ENCODE peak calls at places on chromosomes 16 and 17, in five cellular contexts. C is MM.1S, V is GM23248, F is GM23338, N is mammary epithelial cell. G is an unnamed sample.

GRCh38 chr16:78579020-78579419 is 479.6 kb downstream of the WWOX start:
- DNase-seq in C (no peak), V (no peak), F (no peak), N (no peak), G (no peak)

GRCh38 chr17:16415031-16415924 is at the start of gene TRPV2:
- DNase-seq in C (peak; percentile 63), V (no peak), F (peak; percentile 80), N (no peak), G (no peak)

GRCh38 chr16:72740346-72740745 is 307.6 kb downstream of the ZFHX3 start:
- DNase-seq in C (no peak), V (peak; percentile 7), F (no peak), N (no peak), G (peak; percentile 3)

GRCh38 chr16:23182675-23183485 is at the start of gene SCNN1G:
- DNase-seq in C (peak; percentile 27), V (peak; percentile 14), F (peak; percentile 52), N (peak; percentile 12), G (no peak)

GRCh38 chr16:89549007-89549700 is 11.3 kb upstream of the RPL13 start:
- DNase-seq in C (no peak), V (no peak), F (no peak), N (no peak), G (no peak)

GRCh38 chr16:4362476-4363250 is 9.0 kb upstream of the VASN start:
- DNase-seq in C (no peak), V (no peak), F (no peak), N (no peak), G (no peak)

GRCh38 chr16:73743665-73744496 is 552.7 kb upstream of the PSMD7 start:
- DNase-seq in C (no peak), V (no peak), F (peak; percentile 60), N (no peak), G (no peak)

GRCh38 chr16:73778872-73779271 is 517.7 kb upstream of the PSMD7 start:
- DNase-seq in C (no peak), V (no peak), F (no peak), N (no peak), G (no peak)

GRCh38 chr16:20878682-20879147 is 21.4 kb downstream of the DCUN1D3 start:
- DNase-seq in C (no peak), V (no peak), F (no peak), N (no peak), G (no peak)

GRCh38 chr17:4739122-4740024 is at the start of the genes CXCL16 and ZMYND15:
- DNase-seq in C (peak; percentile 67), V (peak; percentile 74), F (peak; percentile 55), N (peak; percentile 52), G (peak; percentile 70)

GRCh38 chr17:45722161-45722560 is 62.0 kb upstream of the CRHR1 start:
- DNase-seq in C (no peak), V (peak; percentile 12), F (peak; percentile 77), N (no peak), G (peak; percentile 16)

GRCh38 chr17:47192549-47192948 is 3.5 kb upstream of the CDC27 start:
- DNase-seq in C (peak; percentile 79), V (no peak), F (no peak), N (no peak), G (peak; percentile 63)

GRCh38 chr16:84096447-84097005 is 20.2 kb downstream of the MBTPS1 start:
- DNase-seq in C (no peak), V (no peak), F (no peak), N (no peak), G (no peak)

GRCh38 chr17:37743612-37743874 is 1.3 kb downstream of the HNF1B start:
- DNase-seq in C (no peak), V (no peak), F (no peak), N (no peak), G (no peak)

GRCh38 chr17:71869833-71870545 is 250.8 kb upstream of the SOX9 start:
- DNase-seq in C (no peak), V (peak; percentile 2), F (no peak), N (no peak), G (no peak)

GRCh38 chr17:64785050-64785449 is 122.9 kb upstream of the SMURF2 start:
- DNase-seq in C (no peak), V (no peak), F (no peak), N (no peak), G (no peak)

GRCh38 chr17:60583008-60583407 is 17.0 kb upstream of the PPM1D start:
- DNase-seq in C (no peak), V (no peak), F (no peak), N (no peak), G (no peak)

GRCh38 chr17:17849863-17850373 is 13.1 kb upstream of the SREBF1 start:
- DNase-seq in C (no peak), V (peak; percentile 67), F (peak; percentile 63), N (no peak), G (peak; percentile 68)

GRCh38 chr17:29933379-29933778 is 3.4 kb upstream of the SSH2 start:
- DNase-seq in C (no peak), V (peak; percentile 50), F (peak; percentile 69), N (peak; percentile 40), G (peak; percentile 35)

GRCh38 chr16:79715088-79715487 is 114.6 kb upstream of the MAF start:
- DNase-seq in C (no peak), V (no peak), F (no peak), N (no peak), G (no peak)

GRCh38 chr16:88384222-88385111 is 1.7 kb downstream of the ZNF469 start:
- DNase-seq in C (no peak), V (no peak), F (no peak), N (no peak), G (no peak)
- H3K4me3 ChIP-seq in C (no peak overlapping the region), V (peak overlapping the region; percentile 80), F (peak overlapping the region; percentile 57), N (no peak overlapping the region), G (peak overlapping the region; percentile 86)

GRCh38 chr16:57502048-57502775 is 15.9 kb upstream of the DOK4 start:
- DNase-seq in C (no peak), V (no peak), F (no peak), N (no peak), G (no peak)

GRCh38 chr16:57505169-57505568 is 18.9 kb upstream of the DOK4 start:
- DNase-seq in C (no peak), V (no peak), F (no peak), N (no peak), G (no peak)

GRCh38 chr16:57504001-57504400 is 17.7 kb upstream of the DOK4 start:
- DNase-seq in C (no peak), V (no peak), F (no peak), N (no peak), G (no peak)

GRCh38 chr16:57503366-57503765 is 17.1 kb upstream of the DOK4 start:
- DNase-seq in C (no peak), V (no peak), F (peak; percentile 41), N (peak; percentile 6), G (no peak)

GRCh38 chr16:57504491-57504890 is 18.2 kb upstream of the DOK4 start:
- DNase-seq in C (no peak), V (no peak), F (no peak), N (no peak), G (no peak)
- H2AFZ ChIP-seq in C (no peak overlapping the region), V (no peak overlapping the region), F (no peak overlapping the region), N (no peak overlapping the region), G (no peak overlapping the region)

DNA sequence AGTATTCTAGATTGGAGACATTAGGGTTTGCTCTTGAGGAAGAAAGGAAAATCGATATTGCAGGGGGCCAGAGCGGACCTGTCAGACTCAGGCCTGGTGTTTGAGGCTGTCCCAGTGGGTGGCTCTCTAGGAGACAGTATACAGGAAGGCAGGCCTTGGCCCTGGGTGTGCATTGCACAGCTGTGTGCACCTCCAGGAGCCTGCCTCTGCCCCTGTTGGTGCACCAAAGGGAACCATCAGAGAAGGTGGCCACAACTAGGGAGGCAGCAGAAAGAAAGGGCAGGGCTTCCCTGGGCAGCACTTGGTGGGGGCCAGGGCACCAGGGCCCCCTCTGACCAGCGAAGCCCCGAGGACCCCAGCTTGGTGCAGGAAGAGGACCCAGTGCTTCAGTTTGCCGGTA is 188.0 kb downstream of the NTN1 start:
- DNase-seq in C (no peak), V (no peak), F (no peak), N (no peak), G (no peak)
- H3K4me3 ChIP-seq in C (no peak overlapping the region), V (no peak overlapping the region), F (no peak overlapping the region), N (no peak overlapping the region), G (no peak overlapping the region)

GRCh38 chr16:35572186-35572585 is 2112.8 kb downstream of the TP53TG3F start:
- DNase-seq in C (no peak), V (no peak), F (no peak), N (no peak), G (no peak)
- H2AFZ ChIP-seq in C (no peak overlapping the region), V (no peak overlapping the region), F (no peak overlapping the region), N (no peak overlapping the region), G (no peak overlapping the region)

DNA sequence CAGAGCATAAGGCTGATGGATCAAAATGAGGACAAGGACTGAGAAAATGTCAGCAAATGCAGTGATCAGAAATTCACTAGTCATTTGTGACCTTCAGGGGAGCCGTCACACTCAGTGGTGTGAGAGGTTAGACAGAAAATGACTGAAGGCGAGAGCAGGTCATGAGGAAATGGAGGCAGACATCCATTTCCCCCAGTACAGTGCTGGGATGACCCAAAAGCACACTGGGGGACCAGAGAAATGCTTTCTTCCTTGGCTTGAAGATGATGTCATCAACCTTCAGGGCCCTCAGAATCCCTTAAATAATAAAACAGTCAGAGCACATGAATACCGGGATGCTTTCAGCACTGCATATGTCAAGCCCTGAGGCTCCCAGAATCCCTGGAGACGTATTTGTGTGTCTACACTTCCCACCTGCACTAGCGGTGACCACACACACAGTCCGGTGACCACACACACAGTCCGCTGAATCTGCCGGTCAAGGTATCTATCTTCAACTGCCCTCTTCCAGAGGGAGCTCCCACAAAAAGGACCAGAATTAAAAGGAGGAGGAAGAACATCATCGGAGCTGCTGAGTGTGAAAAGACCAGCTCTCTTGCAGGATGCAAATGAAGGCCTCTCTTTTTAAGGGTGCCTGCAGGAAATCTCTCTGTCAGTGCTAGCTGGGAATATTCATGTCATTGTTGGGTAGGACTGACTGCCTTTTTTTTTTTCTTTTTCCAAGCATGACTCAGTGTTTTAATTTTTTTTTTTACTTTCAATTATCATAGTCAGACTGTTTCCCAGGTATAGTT is 8.2 kb downstream of the UBE2O start:
- DNase-seq in C (no peak), V (peak; percentile 55), F (peak; percentile 73), N (peak; percentile 27), G (peak; percentile 49)
- H3K4me3 ChIP-seq in C (no peak overlapping the region), V (no peak overlapping the region), F (peak overlapping the region; percentile 16), N (no peak overlapping the region), G (no peak overlapping the region)

DNA sequence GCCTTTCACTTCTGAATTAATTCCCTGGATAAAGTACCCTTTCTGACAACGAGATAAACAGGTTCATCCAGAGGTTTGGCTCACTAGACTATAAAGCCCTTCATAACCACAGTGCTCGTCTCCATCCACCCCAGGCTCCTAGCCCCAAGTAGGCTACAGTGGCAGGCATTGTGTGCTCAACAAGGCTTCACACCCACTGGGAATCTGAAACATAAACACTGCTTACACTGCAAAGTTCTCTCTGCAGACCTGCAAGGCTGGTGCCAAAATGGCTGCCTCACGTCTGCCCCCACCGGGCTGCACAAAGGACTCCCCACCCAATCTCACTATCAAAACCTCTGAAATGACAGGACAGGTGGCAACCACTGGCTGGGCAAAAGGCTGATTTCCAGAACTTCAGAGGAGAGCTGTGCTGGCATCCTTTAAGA is 5.1 kb upstream of the HLF start:
- DNase-seq in C (no peak), V (no peak), F (no peak), N (no peak), G (no peak)
- H2AFZ ChIP-seq in C (no peak overlapping the region), V (no peak overlapping the region), F (peak overlapping the region; percentile 86), N (no peak overlapping the region), G (no peak overlapping the region)

G was measured in mesenchymal stem cell.